ENCODE peak calls at places on chromosomes 4 and X, in eight cellular contexts. E is stomach; Z is CD8-positive, alpha-beta T cell; J is A549; W is CD8-positive, alpha-beta memory T cell; G is small intestine; N is colonic mucosa; A is mesenchymal stem cell. M is an unnamed sample.

GRCh38 chr4:101076032-101076431 is 271.3 kb downstream of the PPP3CA start:
- DNase-seq in E (no peak), Z (no peak), J (no peak), W (no peak), G (no peak), N (no peak), A (no peak), M (no peak)

GRCh38 chr4:157291071-157291470 is 70.5 kb downstream of the GRIA2 start:
- DNase-seq in E (no peak), Z (no peak), J (no peak), W (no peak), G (no peak), N (no peak), A (no peak), M (no peak)

GRCh38 chrX:136667446-136668168 is 19.6 kb downstream of the CD40LG start:
- DNase-seq in E (no peak), Z (no peak), J (no peak), W (no peak), G (no peak), N (no peak), A (no peak), M (no peak)

GRCh38 chrX:3299626-3300025 is 46.8 kb downstream of the MXRA5 start:
- DNase-seq in E (no peak), Z (no peak), J (no peak), W (no peak), G (no peak), N (no peak), A (no peak), M (no peak)

GRCh38 chr4:87718221-87718620 is 68.1 kb downstream of the DMP1 start:
- DNase-seq in E (no peak), Z (no peak), J (no peak), W (no peak), G (no peak), N (no peak), A (no peak), M (no peak)

GRCh38 chr4:133154725-133155124 is 5.6 kb downstream of the PCDH10 start:
- DNase-seq in E (no peak), Z (no peak), J (peak; percentile 31), W (no peak), G (no peak), N (no peak), A (peak; percentile 52), M (no peak)

GRCh38 chr4:181018998-181019397 is 1224.2 kb upstream of the TENM3 start:
- DNase-seq in E (no peak), Z (no peak), J (no peak), W (no peak), G (no peak), N (no peak), A (no peak), M (no peak)

GRCh38 chr4:53622739-53623151 is 31.5 kb upstream of the LNX1 start:
- DNase-seq in E (no peak), Z (no peak), J (no peak), W (no peak), G (no peak), N (no peak), A (peak; percentile 87), M (no peak)

GRCh38 chrX:25726539-25726938 is 411.6 kb upstream of the MAGEB18 start:
- DNase-seq in E (no peak), Z (no peak), J (no peak), W (no peak), G (no peak), N (no peak), A (no peak), M (no peak)

GRCh38 chr4:3521621-3522325 is 10.4 kb downstream of the LRPAP1 start:
- DNase-seq in E (no peak), Z (no peak), J (no peak), W (no peak), G (no peak), N (no peak), A (no peak), M (no peak)

GRCh38 chr4:13888112-13888511 is 260.6 kb upstream of the BOD1L1 start:
- DNase-seq in E (no peak), Z (no peak), J (peak; percentile 62), W (no peak), G (no peak), N (no peak), A (peak; percentile 90), M (no peak)

DNA sequence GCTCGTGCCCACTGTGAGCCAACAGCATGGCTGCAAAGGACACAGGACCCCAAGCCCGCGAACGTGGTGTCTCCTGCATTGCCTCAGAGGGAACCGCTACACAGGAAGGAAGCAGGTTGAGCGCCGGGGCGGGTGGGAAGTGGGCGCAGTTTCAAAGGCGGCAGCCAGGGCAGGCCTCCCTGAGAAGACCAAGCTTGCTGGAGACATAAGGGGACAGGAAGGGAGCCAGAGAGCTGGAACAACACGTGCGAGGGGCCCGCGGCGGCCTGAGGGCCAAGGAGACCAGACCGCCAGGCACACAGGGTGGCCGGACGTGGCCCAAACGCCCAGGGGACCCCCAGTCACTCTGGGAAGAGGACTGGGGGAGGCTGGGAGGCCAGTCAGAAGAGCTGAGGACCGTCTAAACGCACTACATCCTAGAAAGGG is 32.0 kb downstream of the CTBP1 start:
- DNase-seq in E (peak; percentile 48), Z (peak; percentile 67), J (no peak), W (peak; percentile 65), G (peak; percentile 46), N (no peak), A (no peak), M (no peak)
- H3K4me1 ChIP-seq in E (peaks cover 39% of the 10 kb centered on the region), Z (peaks cover 25% of the 10 kb centered on the region), J (no peaks in the 10 kb centered on the region), W (peaks cover 19% of the 10 kb centered on the region), G (no peaks in the 10 kb centered on the region), N (no peaks in the 10 kb centered on the region), A (peaks cover 17% of the 10 kb centered on the region), M (no peaks in the 10 kb centered on the region)

GRCh38 chrX:153494061-153494460 is 719 bp upstream of the BGN start:
- DNase-seq in E (no peak), Z (no peak), J (no peak), W (no peak), G (no peak), N (no peak), A (peak; percentile 15), M (no peak)

GRCh38 chrX:153493085-153493484 is 1.7 kb upstream of the BGN start:
- DNase-seq in E (no peak), Z (no peak), J (no peak), W (no peak), G (no peak), N (no peak), A (no peak), M (no peak)

GRCh38 chrX:153495362-153495751 is 577 bp downstream of the BGN start:
- DNase-seq in E (no peak), Z (no peak), J (no peak), W (no peak), G (no peak), N (no peak), A (no peak), M (no peak)

GRCh38 chrX:153495903-153496629 is 1.3 kb downstream of the BGN start:
- DNase-seq in E (no peak), Z (no peak), J (no peak), W (no peak), G (no peak), N (no peak), A (no peak), M (no peak)

GRCh38 chrX:153494541-153495361 is at the start of gene BGN:
- DNase-seq in E (no peak), Z (no peak), J (no peak), W (no peak), G (no peak), N (no peak), A (peak; percentile 42), M (no peak)
- H3K4me3 ChIP-seq in E (peak within 1 kb of the TSS; percentile 31), Z (no peak within 1 kb of the TSS), J (no peak within 1 kb of the TSS), W (no peak within 1 kb of the TSS), G (no peak within 1 kb of the TSS), N (no peak within 1 kb of the TSS), A (peak within 1 kb of the TSS; percentile 55), M (peak within 1 kb of the TSS; percentile 24)

GRCh38 chrX:86295293-86295692 is 147.0 kb downstream of the DACH2 start:
- DNase-seq in E (no peak), Z (no peak), J (no peak), W (no peak), G (no peak), N (no peak), A (no peak), M (no peak)
- H3K9me3 ChIP-seq in E (no peaks in the 10 kb centered on the region), Z (no peaks in the 10 kb centered on the region), J (no peaks in the 10 kb centered on the region), W (no peaks in the 10 kb centered on the region), G (no peaks in the 10 kb centered on the region), N (no peaks in the 10 kb centered on the region), A (no peaks in the 10 kb centered on the region), M (no peaks in the 10 kb centered on the region)

GRCh38 chr4:10623862-10624261 is 60.7 kb downstream of the CLNK start:
- DNase-seq in E (no peak), Z (no peak), J (no peak), W (no peak), G (no peak), N (no peak), A (no peak), M (no peak)

GRCh38 chr4:10625130-10625529 is 59.4 kb downstream of the CLNK start:
- DNase-seq in E (peak; percentile 26), Z (no peak), J (no peak), W (no peak), G (no peak), N (no peak), A (no peak), M (no peak)

GRCh38 chr4:10623241-10623640 is 61.3 kb downstream of the CLNK start:
- DNase-seq in E (no peak), Z (no peak), J (no peak), W (no peak), G (no peak), N (no peak), A (no peak), M (no peak)

GRCh38 chr4:10620935-10621488 is 63.6 kb downstream of the CLNK start:
- DNase-seq in E (no peak), Z (no peak), J (no peak), W (no peak), G (no peak), N (no peak), A (no peak), M (no peak)

DNA sequence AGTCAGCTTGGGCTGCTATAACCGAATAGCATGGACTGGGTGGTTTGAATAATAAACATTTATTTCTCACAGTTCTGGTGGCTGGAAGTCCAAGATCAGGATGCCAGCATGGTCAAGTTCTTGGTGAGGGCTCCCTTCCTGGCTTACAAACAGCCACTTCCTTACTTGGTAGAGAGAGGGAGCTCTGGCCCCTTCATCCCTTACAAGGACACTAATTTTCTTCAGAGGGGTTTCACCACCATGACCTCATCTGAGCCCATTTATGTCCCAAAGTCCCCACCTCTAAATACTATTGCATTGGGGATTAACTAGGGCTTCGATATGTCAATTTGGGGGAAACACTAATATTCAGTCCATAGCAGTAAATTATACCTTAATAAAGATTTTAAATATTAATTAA is 61.8 kb downstream of the CLNK start:
- DNase-seq in E (no peak), Z (no peak), J (peak; percentile 2), W (no peak), G (no peak), N (no peak), A (no peak), M (peak; percentile 11)
- H3K4me1 ChIP-seq in E (no peaks in the 10 kb centered on the region), Z (no peaks in the 10 kb centered on the region), J (no peaks in the 10 kb centered on the region), W (no peaks in the 10 kb centered on the region), G (no peaks in the 10 kb centered on the region), N (no peaks in the 10 kb centered on the region), A (no peaks in the 10 kb centered on the region), M (no peaks in the 10 kb centered on the region)

DNA sequence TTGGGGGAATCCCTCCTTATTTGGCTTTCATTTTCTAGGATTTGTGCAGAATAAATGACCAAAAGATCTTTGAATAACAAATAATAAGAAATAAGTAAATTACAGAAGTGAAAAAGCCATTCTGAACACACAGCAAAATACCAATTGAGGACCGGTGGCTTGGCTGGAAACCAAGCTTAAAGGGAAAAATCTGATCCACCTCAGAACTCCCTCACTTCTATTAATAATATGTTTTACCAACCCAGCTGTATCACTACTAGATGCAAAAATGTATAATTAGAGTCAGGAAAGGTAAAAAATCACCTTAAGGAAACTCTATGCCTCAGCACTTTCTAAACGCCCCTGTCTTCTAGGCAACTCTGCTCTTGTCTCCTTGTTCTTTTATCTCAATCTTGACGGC is 77.3 kb downstream of the TSPAN5 start:
- DNase-seq in E (no peak), Z (no peak), J (no peak), W (no peak), G (no peak), N (no peak), A (no peak), M (no peak)
- H3K4me3 ChIP-seq in E (no peak overlapping the region), Z (no peak overlapping the region), J (no peak overlapping the region), W (no peak overlapping the region), G (no peak overlapping the region), N (no peak overlapping the region), A (no peak overlapping the region), M (no peak overlapping the region)